ENCODE peak calls at places on chromosomes 4 and X, in six cellular contexts. A is head of caudate nucleus; I is stimulated activated CD8-positive, alpha-beta memory T cell treated with anti-CD3 and anti-CD28 coated beads, Interleukin-7, amount 100 ng/mL, for 24 hours; X is stimulated activated naive CD8-positive, alpha-beta T cell treated with anti-CD3 and anti-CD28 coated beads, Interleukin-15, amount 100 ng/mL, for 72 hours; L is endothelial cell; E is ascending aorta. P is an unnamed sample.
A peak's percentile ranks its signal among the peaks of the same experiment; 100 is the strongest.

GRCh38 chr4:27198971-27199370 is 338.3 kb downstream of the STIM2 start:
- DNase-seq in E (no peak), X (no peak), I (no peak), A (no peak), L (no peak), P (no peak)

GRCh38 chrX:50704987-50705386 is 109.0 kb downstream of the SHROOM4 start:
- DNase-seq in L (no peak), A (no peak), E (no peak), X (no peak), I (no peak), P (no peak)

GRCh38 chrX:11427082-11428033 is 134.1 kb downstream of the AMELX start:
- DNase-seq in X (no peak), A (peak; percentile 61), L (peak; percentile 37), I (no peak), E (no peak), P (no peak)

GRCh38 chr4:112775801-112776200 is 138.9 kb downstream of the LARP7 start:
- DNase-seq in I (no peak), E (no peak), A (no peak), L (no peak), X (no peak), P (no peak)

GRCh38 chr4:38322709-38323108 is 341.3 kb upstream of the KLF3 start:
- DNase-seq in A (no peak), I (no peak), E (no peak), X (no peak), L (no peak), P (no peak)

GRCh38 chr4:109820563-109820962 is 5.0 kb downstream of the GAR1 start:
- DNase-seq in E (no peak), I (no peak), L (no peak), X (no peak), A (no peak), P (no peak)

GRCh38 chrX:119489212-119490074 is 21.2 kb downstream of the SLC25A5 start:
- DNase-seq in L (no peak), X (no peak), I (no peak), A (no peak), E (no peak), P (no peak)

GRCh38 chr4:22356996-22357596 is 158.8 kb downstream of the ADGRA3 start:
- DNase-seq in X (no peak), L (no peak), A (no peak), I (no peak), E (no peak), P (no peak)

GRCh38 chr4:173505924-173506779 is 23.9 kb downstream of the HAND2 start:
- DNase-seq in A (no peak), E (no peak), I (no peak), L (peak; percentile 77), X (peak; percentile 52), P (peak; percentile 92)

GRCh38 chrX:71660562-71661416 is 6.6 kb upstream of the LOC101059915 start:
- DNase-seq in E (no peak), X (no peak), A (no peak), L (no peak), I (no peak), P (no peak)

P was measured in esophagus muscularis mucosa.